ENCODE peak calls at places on chromosomes 1 and 21, in nine cellular contexts. U is NCI-H2171 treated with DMSO at 0.1 percent for 48 hours; E is stimulated activated CD4-positive, alpha-beta T cell treated with anti-CD3 and anti-CD28 coated beads, TNF-alpha, amount 100 ng/mL, for 48 hours; X is fibroblast of gingiva; V is pons; F is fibroblast of lung; R is Calu3; S is T-helper 1 cell; O is sigmoid colon. J is an unnamed sample.

GRCh38 chr1:42551150-42551549 is 88.1 kb downstream of the CCDC30 start:
- DNase-seq in R (no peak), V (no peak), F (no peak), O (no peak), E (no peak), X (no peak), S (no peak), U (no peak), J (no peak)

GRCh38 chr1:51535006-51535592 is 16.0 kb upstream of the EPS15 start:
- DNase-seq in E (no peak), V (peak), R (peak), F (peak), X (peak), U (peak), O (peak), S (peak), J (no peak)

GRCh38 chr21:35048706-35049617 is at the start of gene RUNX1:
- DNase-seq in S (peak), V (peak), F (peak), O (no peak), U (no peak), R (no peak), E (peak), X (peak), J (no peak)

GRCh38 chr1:177794316-177794991 is 175.4 kb downstream of the SEC16B start:
- DNase-seq in O (no peak), U (no peak), X (no peak), R (no peak), F (no peak), S (no peak), V (no peak), E (no peak), J (no peak)

GRCh38 chr1:209363112-209363511 is 220.4 kb upstream of the CAMK1G start:
- DNase-seq in S (no peak), O (no peak), U (peak), F (no peak), V (peak), X (no peak), R (no peak), E (no peak), J (no peak)

GRCh38 chr21:14603202-14603601 is 57.1 kb upstream of the SAMSN1 start:
- DNase-seq in E (no peak), X (peak), O (no peak), U (no peak), F (peak), V (no peak), S (no peak), R (no peak), J (no peak)

GRCh38 chr1:193747579-193747978 is 561.2 kb upstream of the B3GALT2 start:
- DNase-seq in E (no peak), X (peak), R (no peak), U (no peak), O (no peak), V (no peak), S (no peak), F (peak), J (no peak)

GRCh38 chr1:150151291-150152181 is 1.8 kb downstream of the PLEKHO1 start:
- DNase-seq in F (no peak), U (no peak), R (no peak), E (no peak), O (peak), S (peak), X (no peak), V (no peak), J (no peak)

GRCh38 chr1:158121604-158122254 is 59.0 kb upstream of the CD1D start:
- DNase-seq in R (peak), U (peak), O (no peak), X (no peak), F (peak), V (no peak), E (no peak), S (no peak), J (no peak)

GRCh38 chr1:44408181-44409018 is 3.3 kb downstream of the RNF220 start:
- DNase-seq in U (no peak), E (no peak), V (no peak), S (no peak), X (no peak), R (no peak), O (no peak), F (peak), J (no peak)

GRCh38 chr1:38923607-38924006 is 18.0 kb downstream of the RHBDL2 start:
- DNase-seq in E (no peak), X (no peak), V (no peak), R (no peak), F (no peak), O (no peak), U (no peak), S (no peak), J (no peak)

GRCh38 chr1:21820597-21821232 is 8.7 kb downstream of the LDLRAD2 start:
- DNase-seq in X (no peak), O (no peak), V (no peak), R (no peak), F (no peak), E (no peak), S (no peak), U (no peak), J (no peak)

GRCh38 chr21:45583831-45584509 is 41.7 kb upstream of the SLC19A1 start:
- DNase-seq in S (no peak), O (no peak), U (no peak), V (no peak), E (no peak), X (no peak), R (no peak), F (no peak), J (no peak)

GRCh38 chr1:3902546-3902945 is 2.5 kb upstream of the C1orf174 start:
- DNase-seq in F (no peak), R (no peak), V (no peak), X (no peak), E (no peak), O (no peak), S (no peak), U (peak), J (no peak)

GRCh38 chr1:233304489-233305102 is 9.1 kb upstream of the PCNX2 start:
- DNase-seq in F (peak), O (no peak), S (no peak), V (peak), E (no peak), U (peak), X (no peak), R (no peak), J (peak)

GRCh38 chr1:36133484-36133883 is 8.5 kb upstream of the COL8A2 start:
- DNase-seq in O (no peak), V (no peak), S (no peak), E (no peak), X (peak), R (peak), F (peak), U (peak), J (no peak)

GRCh38 chr1:51630922-51631321 is 14.0 kb downstream of the OSBPL9 start:
- DNase-seq in S (no peak), U (no peak), V (no peak), X (no peak), E (no peak), O (no peak), R (no peak), F (no peak), J (no peak)

GRCh38 chr1:219659005-219659632 is 46.2 kb upstream of the ZC3H11B start:
- DNase-seq in X (no peak), F (no peak), O (no peak), V (peak), S (no peak), U (peak), R (no peak), E (no peak), J (no peak)

GRCh38 chr1:148263128-148263905 is 111.2 kb upstream of the NBPF11 start:
- DNase-seq in S (peak), V (peak), U (no peak), E (peak), R (peak), F (peak), O (peak), X (peak), J (no peak)

GRCh38 chr1:180503274-180503862 is 991 bp upstream of the ACBD6 start:
- DNase-seq in F (no peak), O (no peak), R (peak), S (no peak), V (peak), E (no peak), X (no peak), U (no peak), J (no peak)

GRCh38 chr1:203379831-203380230 is 28.9 kb upstream of the FMOD start:
- DNase-seq in R (no peak), F (peak), O (no peak), U (peak), S (no peak), X (no peak), E (no peak), V (no peak), J (no peak)

GRCh38 chr1:32010246-32010645 is 3.4 kb upstream of the KHDRBS1 start:
- DNase-seq in S (no peak), O (no peak), X (no peak), F (no peak), R (no peak), V (no peak), U (no peak), E (no peak), J (no peak)

GRCh38 chr1:109427171-109427467 is 871 bp upstream of the PSMA5 start:
- DNase-seq in E (no peak), R (no peak), V (no peak), S (no peak), O (no peak), F (no peak), U (no peak), X (no peak), J (no peak)

GRCh38 chr1:182601416-182601786 is 2.8 kb downstream of the RGS16 start:
- DNase-seq in V (peak), U (peak), X (peak), S (peak), O (peak), E (peak), F (peak), R (peak), J (peak)

GRCh38 chr1:226479432-226479831 is 69.1 kb upstream of the STUM start:
- DNase-seq in X (no peak), F (no peak), V (no peak), E (no peak), R (no peak), S (no peak), O (no peak), U (peak), J (no peak)

GRCh38 chr21:44006656-44007055 is 5.5 kb upstream of the TRAPPC10 start:
- DNase-seq in X (no peak), E (no peak), O (no peak), F (no peak), V (no peak), U (no peak), S (no peak), R (no peak), J (no peak)

GRCh38 chr1:42886800-42887199 is 40.4 kb downstream of the ZNF691 start:
- DNase-seq in U (no peak), R (no peak), E (no peak), X (no peak), O (no peak), F (peak), S (no peak), V (no peak), J (no peak)

GRCh38 chr1:113540328-113540727 is 150.0 kb downstream of the MAGI3 start:
- DNase-seq in V (no peak), U (no peak), O (no peak), F (no peak), R (no peak), X (no peak), E (no peak), S (no peak), J (no peak)

GRCh38 chr1:156666862-156667609 is 10.2 kb downstream of the NES start:
- DNase-seq in S (no peak), V (no peak), X (no peak), E (no peak), U (no peak), F (no peak), O (no peak), R (no peak), J (no peak)

GRCh38 chr21:34333150-34333739 is 30.6 kb upstream of the KCNE2 start:
- DNase-seq in U (no peak), V (peak), F (no peak), S (no peak), X (peak), E (no peak), R (no peak), O (no peak), J (no peak)

GRCh38 chr21:22758478-22758877 is 1760.3 kb downstream of the NCAM2 start:
- DNase-seq in U (no peak), F (peak), O (no peak), X (no peak), R (no peak), V (no peak), S (no peak), E (no peak), J (no peak)